ENCODE peak calls at places on chromosomes 12 and 14, in nine cellular contexts. S is esophagus squamous epithelium; J is retinal pigment epithelial cell; V is A673; K is uterus; N is fibroblast of the aortic adventitia; E is left ventricle myocardium inferior; Z is fibroblast of pulmonary artery; I is CD8-positive, alpha-beta T cell. L is an unnamed sample.

GRCh38 chr12:30989754-30990153 is 63.2 kb downstream of the TSPAN11 start:
- DNase-seq in Z (peak), V (peak), E (peak), I (no peak), N (no peak), K (no peak), J (no peak), S (no peak), L (no peak)

GRCh38 chr12:47811070-47811391 is 8.7 kb downstream of the HDAC7 start:
- DNase-seq in K (no peak), S (no peak), Z (no peak), E (no peak), I (no peak), V (peak), N (no peak), J (no peak), L (no peak)

GRCh38 chr14:37721976-37722659 is 126.7 kb downstream of the TTC6 start:
- DNase-seq in S (no peak), E (no peak), V (no peak), Z (no peak), N (no peak), I (no peak), J (no peak), K (no peak), L (peak)

GRCh38 chr12:80857311-80857710 is 80.4 kb downstream of the LIN7A start:
- DNase-seq in E (no peak), K (no peak), I (no peak), S (no peak), J (peak), V (no peak), N (no peak), Z (no peak), L (no peak)

GRCh38 chr14:103436533-103436932 is 51.3 kb downstream of the MARK3 start:
- DNase-seq in Z (peak), V (peak), N (peak), S (no peak), K (no peak), J (no peak), E (no peak), I (no peak), L (peak)

GRCh38 chr12:115456946-115457689 is 773.1 kb upstream of the TBX3 start:
- DNase-seq in E (no peak), S (no peak), V (no peak), Z (no peak), I (no peak), J (no peak), K (no peak), N (no peak), L (no peak)

GRCh38 chr14:24243336-24243836 is 963 bp upstream of the TINF2 start:
- DNase-seq in K (no peak), J (no peak), N (no peak), I (no peak), S (no peak), V (no peak), Z (no peak), E (no peak), L (peak)

GRCh38 chr12:127550271-127550670 is 716.7 kb upstream of the TMEM132C start:
- DNase-seq in K (no peak), E (no peak), S (no peak), N (no peak), J (peak), I (no peak), V (no peak), Z (no peak), L (peak)

GRCh38 chr14:51552768-51553426 is 98.8 kb upstream of the FRMD6 start:
- DNase-seq in E (no peak), K (no peak), N (no peak), Z (no peak), S (no peak), J (no peak), V (no peak), I (no peak), L (no peak)

GRCh38 chr14:72962829-72963312 is 36.6 kb downstream of the DCAF4 start:
- DNase-seq in V (peak), I (no peak), Z (peak), K (no peak), J (peak), S (no peak), E (no peak), N (peak), L (peak)

GRCh38 chr12:106139422-106140141 is 828 bp upstream of the NUAK1 start:
- DNase-seq in Z (peak), J (peak), S (no peak), E (peak), N (peak), V (peak), I (no peak), K (peak), L (peak)

GRCh38 chr14:74980746-74981661 is 21.7 kb upstream of the EIF2B2 start:
- DNase-seq in N (peak), E (no peak), V (peak), I (no peak), K (peak), J (no peak), Z (peak), S (no peak), L (peak)

GRCh38 chr14:34580381-34580780 is 40.9 kb upstream of the EAPP start:
- DNase-seq in V (no peak), Z (no peak), N (no peak), K (peak), I (no peak), E (no peak), S (no peak), J (no peak), L (no peak)

GRCh38 chr12:11576104-11576503 is 73.4 kb upstream of the ETV6 start:
- DNase-seq in Z (peak), I (no peak), K (no peak), V (peak), S (no peak), J (no peak), E (no peak), N (peak), L (peak)

GRCh38 chr14:99529899-99530298 is 48.7 kb downstream of the CCNK start:
- DNase-seq in I (no peak), N (no peak), K (no peak), S (no peak), J (no peak), Z (peak), E (no peak), V (no peak), L (no peak)

GRCh38 chr14:99527026-99527425 is 45.8 kb downstream of the CCNK start:
- DNase-seq in I (no peak), N (no peak), S (no peak), V (no peak), Z (no peak), J (no peak), E (no peak), K (no peak), L (no peak)

GRCh38 chr14:99524804-99525698 is 43.8 kb downstream of the CCNK start:
- DNase-seq in J (no peak), S (no peak), V (peak), N (peak), Z (peak), K (no peak), I (no peak), E (peak), L (peak)

GRCh38 chr14:99525699-99526080 is 44.5 kb downstream of the CCNK start:
- DNase-seq in K (no peak), I (no peak), J (no peak), Z (no peak), S (no peak), V (no peak), N (no peak), E (no peak), L (no peak)

DNA sequence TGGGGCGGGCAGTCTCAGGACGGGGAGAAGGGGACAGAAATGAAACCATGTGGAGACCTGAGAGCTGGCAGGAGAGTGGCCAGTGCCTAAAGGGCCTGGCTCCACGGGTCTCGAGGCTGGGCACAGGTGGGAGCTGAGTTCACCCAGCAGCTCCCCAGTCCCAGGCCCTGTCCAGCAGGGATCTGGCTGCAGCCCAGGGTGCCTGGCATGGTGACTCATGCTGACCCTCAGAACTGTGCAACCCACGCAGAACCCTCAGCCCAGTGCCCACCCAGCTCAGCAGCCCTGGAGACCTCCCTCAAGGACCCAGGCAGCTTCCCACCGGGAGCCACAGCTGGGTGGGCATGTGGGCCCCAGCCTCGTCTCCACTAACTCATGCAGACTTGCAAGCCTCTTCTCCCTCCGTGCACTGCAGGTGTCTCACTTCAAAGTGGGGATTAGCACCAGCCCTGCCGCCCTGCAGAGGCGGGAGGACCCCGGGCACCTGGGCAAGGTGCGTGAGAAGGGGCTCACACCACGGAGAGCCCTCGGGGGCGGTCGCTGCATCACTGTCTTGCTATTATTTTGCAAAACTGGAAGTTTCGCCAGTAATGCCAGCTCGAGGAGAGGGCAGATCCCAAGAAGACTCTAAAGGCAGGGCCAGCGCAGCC is 46.3 kb downstream of the CCNK start:
- DNase-seq in Z (no peak), I (no peak), V (no peak), S (no peak), J (no peak), K (no peak), N (no peak), E (no peak), L (no peak)
- H3K4me3 ChIP-seq in Z (no peak), I (no peak), V (no peak), S (no peak), J (no peak), K (no peak), N (no peak), E (no peak), L (no peak)

GRCh38 chr14:98325761-98326160 is 946.2 kb downstream of the BCL11B start:
- DNase-seq in Z (no peak), J (no peak), I (no peak), K (no peak), V (no peak), S (no peak), N (no peak), E (no peak), L (no peak)
- TF ChIP-seq CTCF in Z (no peak), J (no peak), I (no peak), K (no peak), V (no peak), S (no peak), N (no peak), E (no peak), L (no peak)

DNA sequence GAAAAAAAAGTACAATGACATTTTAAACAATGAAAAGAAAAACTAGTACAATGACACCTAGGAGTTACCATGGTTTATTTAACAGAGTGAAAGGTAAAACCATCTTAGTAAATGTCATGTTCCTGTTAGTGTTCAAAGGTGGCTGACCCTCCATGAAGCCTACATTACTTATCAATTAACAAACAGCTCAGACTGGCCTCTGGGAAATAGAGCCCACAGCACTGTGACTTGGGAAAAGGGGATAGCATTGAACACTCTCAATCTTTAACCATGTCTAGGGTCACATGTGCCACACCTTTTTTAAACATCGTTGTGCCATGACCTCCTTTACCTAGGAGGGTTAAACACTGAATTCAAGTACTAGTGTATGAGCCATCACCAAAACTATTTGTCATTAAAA is 106.3 kb upstream of the SOX5 start:
- DNase-seq in K (no peak), J (no peak), Z (no peak), E (no peak), S (no peak), N (no peak), V (no peak), I (no peak), L (no peak)
- H3K4me3 ChIP-seq in K (no peak), J (no peak), Z (no peak), E (no peak), S (no peak), N (no peak), V (no peak), I (no peak), L (no peak)

GRCh38 chr14:90408713-90409112 is 11.9 kb downstream of the CALM1 start:
- DNase-seq in K (no peak), I (no peak), V (peak), E (no peak), S (no peak), N (no peak), Z (peak), J (no peak), L (peak)
- TF ChIP-seq CTCF in K (no peak), I (no peak), V (no peak), E (no peak), S (no peak), N (no peak), Z (no peak), J (peak), L (no peak)

GRCh38 chr12:111084172-111084571 is 163.8 kb upstream of the MYL2 start:
- DNase-seq in V (no peak), J (no peak), N (no peak), K (no peak), Z (no peak), I (no peak), S (no peak), E (no peak), L (no peak)
- H3K4me3 ChIP-seq in V (no peak), J (no peak), N (no peak), K (no peak), Z (no peak), I (no peak), S (no peak), E (no peak), L (no peak)

L was measured in fibroblast of mammary gland.